ENCODE peak calls at places on chromosomes 1 and 21, in four cellular contexts. One of them, this sample, is unnamed.

GRCh38 chr21:45387506-45387905 is 17.5 kb upstream of the COL18A1 start:
- DNase-seq in activated T-cell treated with anti-CD3 and anti-CD28 coated beads for 1 hour: no peak
- DNase-seq in stimulated activated CD8-positive, alpha-beta memory T cell treated with anti-CD3 and anti-CD28 coated beads, Interleukin-15, amount 100 ng/mL, for 4 hours: no peak
- DNase-seq in CD4-positive, alpha-beta T cell: no peak
- DNase-seq in this sample: no peak

GRCh38 chr1:8745749-8746390 is 71.6 kb downstream of the RERE start:
- DNase-seq in CD4-positive, alpha-beta T cell: no peak
- DNase-seq in activated T-cell treated with anti-CD3 and anti-CD28 coated beads for 1 hour: no peak
- DNase-seq in stimulated activated CD8-positive, alpha-beta memory T cell treated with anti-CD3 and anti-CD28 coated beads, Interleukin-15, amount 100 ng/mL, for 4 hours: no peak
- DNase-seq in this sample: no peak

GRCh38 chr1:241605146-241605805 is 34.9 kb downstream of the CHML start:
- DNase-seq in CD4-positive, alpha-beta T cell: no peak
- DNase-seq in stimulated activated CD8-positive, alpha-beta memory T cell treated with anti-CD3 and anti-CD28 coated beads, Interleukin-15, amount 100 ng/mL, for 4 hours: no peak
- DNase-seq in activated T-cell treated with anti-CD3 and anti-CD28 coated beads for 1 hour: no peak
- DNase-seq in this sample: no peak

GRCh38 chr1:17875882-17876280 is 120.7 kb downstream of the ACTL8 start:
- DNase-seq in stimulated activated CD8-positive, alpha-beta memory T cell treated with anti-CD3 and anti-CD28 coated beads, Interleukin-15, amount 100 ng/mL, for 4 hours: no peak
- DNase-seq in activated T-cell treated with anti-CD3 and anti-CD28 coated beads for 1 hour: no peak
- DNase-seq in CD4-positive, alpha-beta T cell: no peak
- DNase-seq in this sample: no peak

GRCh38 chr1:53585116-53585515 is 125.9 kb downstream of the DMRTB1 start:
- DNase-seq in stimulated activated CD8-positive, alpha-beta memory T cell treated with anti-CD3 and anti-CD28 coated beads, Interleukin-15, amount 100 ng/mL, for 4 hours: peak
- DNase-seq in CD4-positive, alpha-beta T cell: peak
- DNase-seq in activated T-cell treated with anti-CD3 and anti-CD28 coated beads for 1 hour: peak
- DNase-seq in this sample: peak

GRCh38 chr1:11847667-11848445 is at the start of gene NPPA:
- DNase-seq in stimulated activated CD8-positive, alpha-beta memory T cell treated with anti-CD3 and anti-CD28 coated beads, Interleukin-15, amount 100 ng/mL, for 4 hours: no peak
- DNase-seq in CD4-positive, alpha-beta T cell: no peak
- DNase-seq in activated T-cell treated with anti-CD3 and anti-CD28 coated beads for 1 hour: no peak
- DNase-seq in this sample: no peak

GRCh38 chr1:43582162-43582566 is 51.5 kb downstream of the PTPRF start:
- DNase-seq in activated T-cell treated with anti-CD3 and anti-CD28 coated beads for 1 hour: no peak
- DNase-seq in CD4-positive, alpha-beta T cell: no peak
- DNase-seq in stimulated activated CD8-positive, alpha-beta memory T cell treated with anti-CD3 and anti-CD28 coated beads, Interleukin-15, amount 100 ng/mL, for 4 hours: peak
- DNase-seq in this sample: no peak

GRCh38 chr1:155012052-155012546 is 9.5 kb downstream of the ZBTB7B start:
- DNase-seq in CD4-positive, alpha-beta T cell: no peak
- DNase-seq in activated T-cell treated with anti-CD3 and anti-CD28 coated beads for 1 hour: no peak
- DNase-seq in stimulated activated CD8-positive, alpha-beta memory T cell treated with anti-CD3 and anti-CD28 coated beads, Interleukin-15, amount 100 ng/mL, for 4 hours: no peak
- DNase-seq in this sample: no peak

GRCh38 chr1:206465951-206466350 is 4.3 kb upstream of the IKBKE start:
- DNase-seq in activated T-cell treated with anti-CD3 and anti-CD28 coated beads for 1 hour: no peak
- DNase-seq in stimulated activated CD8-positive, alpha-beta memory T cell treated with anti-CD3 and anti-CD28 coated beads, Interleukin-15, amount 100 ng/mL, for 4 hours: no peak
- DNase-seq in CD4-positive, alpha-beta T cell: no peak
- DNase-seq in this sample: no peak

GRCh38 chr1:157241185-157241538 is 103.0 kb upstream of the ETV3 start:
- DNase-seq in CD4-positive, alpha-beta T cell: no peak
- DNase-seq in stimulated activated CD8-positive, alpha-beta memory T cell treated with anti-CD3 and anti-CD28 coated beads, Interleukin-15, amount 100 ng/mL, for 4 hours: no peak
- DNase-seq in activated T-cell treated with anti-CD3 and anti-CD28 coated beads for 1 hour: no peak
- DNase-seq in this sample: no peak

GRCh38 chr1:214422137-214422671 is 129.2 kb downstream of the PTPN14 start:
- DNase-seq in stimulated activated CD8-positive, alpha-beta memory T cell treated with anti-CD3 and anti-CD28 coated beads, Interleukin-15, amount 100 ng/mL, for 4 hours: no peak
- DNase-seq in activated T-cell treated with anti-CD3 and anti-CD28 coated beads for 1 hour: no peak
- DNase-seq in CD4-positive, alpha-beta T cell: no peak
- DNase-seq in this sample: no peak

GRCh38 chr1:156165083-156165482 is 11.7 kb downstream of the SEMA4A start:
- DNase-seq in activated T-cell treated with anti-CD3 and anti-CD28 coated beads for 1 hour: no peak
- DNase-seq in CD4-positive, alpha-beta T cell: no peak
- DNase-seq in stimulated activated CD8-positive, alpha-beta memory T cell treated with anti-CD3 and anti-CD28 coated beads, Interleukin-15, amount 100 ng/mL, for 4 hours: no peak
- DNase-seq in this sample: no peak

GRCh38 chr1:197303463-197303862 is 35.4 kb downstream of the CRB1 start:
- DNase-seq in activated T-cell treated with anti-CD3 and anti-CD28 coated beads for 1 hour: no peak
- DNase-seq in CD4-positive, alpha-beta T cell: no peak
- DNase-seq in stimulated activated CD8-positive, alpha-beta memory T cell treated with anti-CD3 and anti-CD28 coated beads, Interleukin-15, amount 100 ng/mL, for 4 hours: no peak
- DNase-seq in this sample: no peak

GRCh38 chr1:232982238-232982944 is 32.0 kb downstream of the NTPCR start:
- DNase-seq in activated T-cell treated with anti-CD3 and anti-CD28 coated beads for 1 hour: no peak
- DNase-seq in stimulated activated CD8-positive, alpha-beta memory T cell treated with anti-CD3 and anti-CD28 coated beads, Interleukin-15, amount 100 ng/mL, for 4 hours: no peak
- DNase-seq in CD4-positive, alpha-beta T cell: no peak
- DNase-seq in this sample: no peak

GRCh38 chr1:170978371-170978900 is 43.1 kb downstream of the MROH9 start:
- DNase-seq in stimulated activated CD8-positive, alpha-beta memory T cell treated with anti-CD3 and anti-CD28 coated beads, Interleukin-15, amount 100 ng/mL, for 4 hours: no peak
- DNase-seq in activated T-cell treated with anti-CD3 and anti-CD28 coated beads for 1 hour: no peak
- DNase-seq in CD4-positive, alpha-beta T cell: no peak
- DNase-seq in this sample: no peak

GRCh38 chr1:169896013-169896412 is 2.3 kb upstream of the SCYL3 start:
- DNase-seq in CD4-positive, alpha-beta T cell: no peak
- DNase-seq in activated T-cell treated with anti-CD3 and anti-CD28 coated beads for 1 hour: no peak
- DNase-seq in stimulated activated CD8-positive, alpha-beta memory T cell treated with anti-CD3 and anti-CD28 coated beads, Interleukin-15, amount 100 ng/mL, for 4 hours: no peak
- DNase-seq in this sample: no peak